ENCODE peak calls at places on chromosome 14, in six cellular contexts. One of them, this sample, is unnamed.

GRCh38 chr14:22602011-22602410 is 3.9 kb downstream of the ABHD4 start:
- DNase-seq in HCT116: no peak
- DNase-seq in PC-3: no peak
- DNase-seq in MM.1S: peak; percentile 64
- DNase-seq in OCI-LY7: peak; percentile 29
- DNase-seq in GM23338: no peak
- DNase-seq in this sample: no peak

GRCh38 chr14:104556256-104557021 is 23.1 kb upstream of the C14orf180 start:
- DNase-seq in HCT116: no peak
- DNase-seq in PC-3: no peak
- DNase-seq in MM.1S: no peak
- DNase-seq in OCI-LY7: no peak
- DNase-seq in GM23338: no peak
- DNase-seq in this sample: no peak

GRCh38 chr14:105477659-105478623 is 3.3 kb downstream of the CRIP2 start:
- DNase-seq in HCT116: no peak
- DNase-seq in PC-3: no peak
- DNase-seq in MM.1S: no peak
- DNase-seq in OCI-LY7: no peak
- DNase-seq in GM23338: peak; percentile 42
- DNase-seq in this sample: no peak

GRCh38 chr14:60573943-60574496 is 65.1 kb downstream of the SIX6 start:
- DNase-seq in HCT116: no peak
- DNase-seq in PC-3: no peak
- DNase-seq in MM.1S: no peak
- DNase-seq in OCI-LY7: no peak
- DNase-seq in GM23338: peak; percentile 36
- DNase-seq in this sample: no peak

GRCh38 chr14:26484562-26484961 is 113.3 kb downstream of the NOVA1 start:
- DNase-seq in HCT116: no peak
- DNase-seq in PC-3: no peak
- DNase-seq in MM.1S: no peak
- DNase-seq in OCI-LY7: no peak
- DNase-seq in GM23338: no peak
- DNase-seq in this sample: no peak

GRCh38 chr14:51719970-51720369 is 68.3 kb downstream of the FRMD6 start:
- DNase-seq in HCT116: no peak
- DNase-seq in PC-3: no peak
- DNase-seq in MM.1S: no peak
- DNase-seq in OCI-LY7: no peak
- DNase-seq in GM23338: no peak
- DNase-seq in this sample: no peak

GRCh38 chr14:98946995-98947394 is 325.0 kb downstream of the BCL11B start:
- DNase-seq in HCT116: no peak
- DNase-seq in PC-3: no peak
- DNase-seq in MM.1S: no peak
- DNase-seq in OCI-LY7: no peak
- DNase-seq in GM23338: peak; percentile 11
- DNase-seq in this sample: peak; percentile 47

GRCh38 chr14:48323655-48324054 is 648.2 kb upstream of the MDGA2 start:
- DNase-seq in HCT116: no peak
- DNase-seq in PC-3: peak; percentile 94
- DNase-seq in MM.1S: no peak
- DNase-seq in OCI-LY7: no peak
- DNase-seq in GM23338: no peak
- DNase-seq in this sample: no peak

GRCh38 chr14:40122978-40123648 is 690.9 kb upstream of the FBXO33 start:
- DNase-seq in HCT116: peak; percentile 8
- DNase-seq in PC-3: peak; percentile 83
- DNase-seq in MM.1S: no peak
- DNase-seq in OCI-LY7: no peak
- DNase-seq in GM23338: no peak
- DNase-seq in this sample: no peak

GRCh38 chr14:51182166-51182565 is 57.9 kb upstream of the TMX1 start:
- DNase-seq in HCT116: no peak
- DNase-seq in PC-3: peak; percentile 100
- DNase-seq in MM.1S: no peak
- DNase-seq in OCI-LY7: no peak
- DNase-seq in GM23338: no peak
- DNase-seq in this sample: no peak

GRCh38 chr14:63542231-63542999 is 762 bp downstream of the PPP2R5E start:
- DNase-seq in HCT116: no peak
- DNase-seq in PC-3: peak; percentile 15
- DNase-seq in MM.1S: no peak
- DNase-seq in OCI-LY7: peak; percentile 13
- DNase-seq in GM23338: peak; percentile 67
- DNase-seq in this sample: peak; percentile 50

GRCh38 chr14:99980299-99980698 is 84.9 kb upstream of the EVL start:
- DNase-seq in HCT116: no peak
- DNase-seq in PC-3: no peak
- DNase-seq in MM.1S: no peak
- DNase-seq in OCI-LY7: no peak
- DNase-seq in GM23338: no peak
- DNase-seq in this sample: no peak

GRCh38 chr14:92926180-92926845 is 3.4 kb downstream of the CHGA start:
- DNase-seq in HCT116: no peak
- DNase-seq in PC-3: no peak
- DNase-seq in MM.1S: no peak
- DNase-seq in OCI-LY7: no peak
- DNase-seq in GM23338: no peak
- DNase-seq in this sample: no peak

GRCh38 chr14:57866199-57866755 is 385 bp upstream of the SLC35F4 start:
- DNase-seq in HCT116: no peak
- DNase-seq in PC-3: no peak
- DNase-seq in MM.1S: no peak
- DNase-seq in OCI-LY7: no peak
- DNase-seq in GM23338: peak; percentile 10
- DNase-seq in this sample: no peak

GRCh38 chr14:22268875-22269274 is 320.1 kb downstream of the DAD1 start:
- DNase-seq in HCT116: no peak
- DNase-seq in PC-3: peak; percentile 98
- DNase-seq in MM.1S: no peak
- DNase-seq in OCI-LY7: no peak
- DNase-seq in GM23338: no peak
- DNase-seq in this sample: peak; percentile 59

GRCh38 chr14:69038449-69039286 is 59.6 kb upstream of the ACTN1 start:
- DNase-seq in HCT116: no peak
- DNase-seq in PC-3: no peak
- DNase-seq in MM.1S: no peak
- DNase-seq in OCI-LY7: no peak
- DNase-seq in GM23338: no peak
- DNase-seq in this sample: peak; percentile 66

GRCh38 chr14:33714527-33715222 is 236.2 kb downstream of the EGLN3 start:
- DNase-seq in HCT116: no peak
- DNase-seq in PC-3: peak; percentile 43
- DNase-seq in MM.1S: no peak
- DNase-seq in OCI-LY7: no peak
- DNase-seq in GM23338: no peak
- DNase-seq in this sample: no peak

GRCh38 chr14:86779416-86779815 is 1213.6 kb downstream of the GALC start:
- DNase-seq in HCT116: no peak
- DNase-seq in PC-3: peak; percentile 76
- DNase-seq in MM.1S: no peak
- DNase-seq in OCI-LY7: no peak
- DNase-seq in GM23338: no peak
- DNase-seq in this sample: no peak

GRCh38 chr14:32366995-32367394 is 37.9 kb downstream of the AKAP6 start:
- DNase-seq in HCT116: no peak
- DNase-seq in PC-3: no peak
- DNase-seq in MM.1S: no peak
- DNase-seq in OCI-LY7: no peak
- DNase-seq in GM23338: no peak
- DNase-seq in this sample: no peak

GRCh38 chr14:32366256-32366655 is 37.2 kb downstream of the AKAP6 start:
- DNase-seq in HCT116: no peak
- DNase-seq in PC-3: peak; percentile 4
- DNase-seq in MM.1S: no peak
- DNase-seq in OCI-LY7: no peak
- DNase-seq in GM23338: peak; percentile 17
- DNase-seq in this sample: peak; percentile 31

GRCh38 chr14:32363761-32364160 is 34.7 kb downstream of the AKAP6 start:
- DNase-seq in HCT116: no peak
- DNase-seq in PC-3: no peak
- DNase-seq in MM.1S: no peak
- DNase-seq in OCI-LY7: no peak
- DNase-seq in GM23338: no peak
- DNase-seq in this sample: no peak

GRCh38 chr14:32367501-32367900 is 38.4 kb downstream of the AKAP6 start:
- DNase-seq in HCT116: no peak
- DNase-seq in PC-3: peak; percentile 32
- DNase-seq in MM.1S: peak; percentile 9
- DNase-seq in OCI-LY7: no peak
- DNase-seq in GM23338: no peak
- DNase-seq in this sample: no peak

GRCh38 chr14:32364941-32365340 is 35.8 kb downstream of the AKAP6 start:
- DNase-seq in HCT116: no peak
- DNase-seq in PC-3: no peak
- DNase-seq in MM.1S: peak; percentile 18
- DNase-seq in OCI-LY7: no peak
- DNase-seq in GM23338: no peak
- DNase-seq in this sample: no peak
- TF ChIP-seq CTCF in HCT116: no peak
- TF ChIP-seq CTCF in PC-3: no peak
- TF ChIP-seq CTCF in MM.1S: no peak
- TF ChIP-seq CTCF in OCI-LY7: no peak
- TF ChIP-seq CTCF in GM23338: no peak
- TF ChIP-seq CTCF in this sample: no peak

GRCh38 chr14:35047961-35048513 is 2.0 kb downstream of the FAM177A1 start:
- DNase-seq in HCT116: no peak
- DNase-seq in PC-3: no peak
- DNase-seq in MM.1S: no peak
- DNase-seq in OCI-LY7: no peak
- DNase-seq in GM23338: no peak
- DNase-seq in this sample: no peak
- TF ChIP-seq EZH2phosphoT487 in HCT116: no peak
- TF ChIP-seq EZH2phosphoT487 in PC-3: no peak
- TF ChIP-seq EZH2phosphoT487 in MM.1S: no peak
- TF ChIP-seq EZH2phosphoT487 in OCI-LY7: no peak
- TF ChIP-seq EZH2phosphoT487 in GM23338: no peak
- TF ChIP-seq EZH2phosphoT487 in this sample: no peak

DNA sequence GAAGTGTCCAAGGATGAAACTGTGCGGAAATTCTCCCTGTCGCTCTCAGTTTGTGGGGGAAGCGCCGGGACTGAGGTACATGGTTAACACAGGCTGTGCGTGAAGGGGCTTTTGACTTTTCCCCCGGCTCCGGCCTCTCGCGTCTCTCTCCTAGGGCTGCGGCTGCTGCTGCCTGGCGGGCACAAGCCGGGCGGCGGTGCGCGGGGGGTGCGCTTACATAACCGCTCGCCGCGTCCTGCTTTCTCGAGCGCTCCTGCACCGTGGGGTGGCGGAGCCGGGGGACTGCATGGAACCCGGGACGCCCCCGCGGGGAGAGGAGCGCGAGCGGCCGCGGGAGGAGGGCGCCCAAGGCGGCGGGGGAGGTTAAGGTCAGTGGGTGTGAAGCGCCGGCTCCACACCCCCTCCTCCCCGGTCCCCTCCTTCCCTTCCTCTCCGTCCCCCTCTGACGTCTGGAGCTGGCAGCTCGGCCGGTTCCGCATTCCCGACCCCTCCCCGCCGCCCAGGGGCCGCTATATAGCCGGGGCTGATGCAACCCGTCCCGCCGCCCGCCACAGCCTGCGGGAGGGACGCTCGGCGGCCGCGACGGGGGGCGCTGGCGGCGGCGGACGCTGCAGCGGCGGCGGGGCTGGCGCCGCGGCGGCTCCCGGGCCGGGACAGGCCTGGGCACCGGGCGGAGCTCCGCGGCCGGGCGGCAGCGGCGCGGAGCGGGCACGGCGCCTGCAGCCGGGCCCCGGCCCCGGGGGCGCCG is at the start of gene JDP2:
- DNase-seq in HCT116: peak; percentile 22
- DNase-seq in PC-3: peak; percentile 37
- DNase-seq in MM.1S: peak; percentile 11
- DNase-seq in OCI-LY7: peak; percentile 80
- DNase-seq in GM23338: peak; percentile 90
- DNase-seq in this sample: peak; percentile 93
- TF ChIP-seq CTCF in HCT116: no peak
- TF ChIP-seq CTCF in PC-3: no peak
- TF ChIP-seq CTCF in MM.1S: no peak
- TF ChIP-seq CTCF in OCI-LY7: peak; percentile 33
- TF ChIP-seq CTCF in GM23338: no peak
- TF ChIP-seq CTCF in this sample: peak; percentile 17

GRCh38 chr14:54322668-54323380 is 74.0 kb upstream of the CDKN3 start:
- DNase-seq in HCT116: no peak
- DNase-seq in PC-3: no peak
- DNase-seq in MM.1S: no peak
- DNase-seq in OCI-LY7: no peak
- DNase-seq in GM23338: no peak
- DNase-seq in this sample: no peak
- TF ChIP-seq EZH2phosphoT487 in HCT116: no peak
- TF ChIP-seq EZH2phosphoT487 in PC-3: no peak
- TF ChIP-seq EZH2phosphoT487 in MM.1S: no peak
- TF ChIP-seq EZH2phosphoT487 in OCI-LY7: no peak
- TF ChIP-seq EZH2phosphoT487 in GM23338: no peak
- TF ChIP-seq EZH2phosphoT487 in this sample: no peak

GRCh38 chr14:20655851-20656250 is 14.4 kb upstream of the OR6S1 start:
- DNase-seq in HCT116: no peak
- DNase-seq in PC-3: no peak
- DNase-seq in MM.1S: no peak
- DNase-seq in OCI-LY7: no peak
- DNase-seq in GM23338: peak; percentile 41
- DNase-seq in this sample: no peak

GRCh38 chr14:20658246-20658645 is 16.8 kb upstream of the OR6S1 start:
- DNase-seq in HCT116: no peak
- DNase-seq in PC-3: no peak
- DNase-seq in MM.1S: no peak
- DNase-seq in OCI-LY7: no peak
- DNase-seq in GM23338: no peak
- DNase-seq in this sample: no peak

GRCh38 chr14:20659813-20660395 is 18.4 kb upstream of the OR6S1 start:
- DNase-seq in HCT116: no peak
- DNase-seq in PC-3: no peak
- DNase-seq in MM.1S: no peak
- DNase-seq in OCI-LY7: no peak
- DNase-seq in GM23338: peak; percentile 51
- DNase-seq in this sample: no peak

GRCh38 chr14:20656274-20656673 is 14.8 kb upstream of the OR6S1 start:
- DNase-seq in HCT116: no peak
- DNase-seq in PC-3: no peak
- DNase-seq in MM.1S: no peak
- DNase-seq in OCI-LY7: no peak
- DNase-seq in GM23338: no peak
- DNase-seq in this sample: no peak

GRCh38 chr14:20657216-20658211 is 16.0 kb upstream of the OR6S1 start:
- DNase-seq in HCT116: peak; percentile 96
- DNase-seq in PC-3: peak; percentile 60
- DNase-seq in MM.1S: no peak
- DNase-seq in OCI-LY7: no peak
- DNase-seq in GM23338: peak; percentile 96
- DNase-seq in this sample: peak; percentile 70
- TF ChIP-seq CTCF in HCT116: peak; percentile 86
- TF ChIP-seq CTCF in PC-3: peak; percentile 62
- TF ChIP-seq CTCF in MM.1S: peak; percentile 16
- TF ChIP-seq CTCF in OCI-LY7: peak; percentile 41
- TF ChIP-seq CTCF in GM23338: peak; percentile 78
- TF ChIP-seq CTCF in this sample: peak; percentile 38

DNA sequence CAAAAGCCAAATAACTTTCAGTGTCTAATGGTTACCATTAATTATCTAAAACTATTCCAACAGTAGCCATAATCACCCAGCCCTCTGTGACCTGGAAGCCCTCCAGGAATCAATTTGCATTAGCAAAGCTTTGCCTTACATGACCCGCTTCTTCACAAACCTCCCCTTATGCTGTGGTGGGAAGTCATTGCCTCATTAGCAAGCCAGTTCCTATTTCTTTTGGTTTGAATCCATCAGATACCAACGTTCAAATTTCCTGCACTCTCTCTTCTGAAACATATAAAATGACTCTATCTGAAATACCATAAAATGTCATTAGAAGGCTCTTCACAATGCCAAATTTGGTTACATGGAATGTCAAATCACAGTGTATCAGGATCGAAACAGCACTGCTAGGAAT is 268.3 kb upstream of the PRKD1 start:
- DNase-seq in HCT116: no peak
- DNase-seq in PC-3: no peak
- DNase-seq in MM.1S: no peak
- DNase-seq in OCI-LY7: no peak
- DNase-seq in GM23338: peak; percentile 7
- DNase-seq in this sample: no peak
- TF ChIP-seq EZH2phosphoT487 in HCT116: no peak
- TF ChIP-seq EZH2phosphoT487 in PC-3: no peak
- TF ChIP-seq EZH2phosphoT487 in MM.1S: no peak
- TF ChIP-seq EZH2phosphoT487 in OCI-LY7: no peak
- TF ChIP-seq EZH2phosphoT487 in GM23338: no peak
- TF ChIP-seq EZH2phosphoT487 in this sample: no peak